ENCODE peak calls at places on chromosomes 11 and 22, in six cellular contexts. One of them, this sample, is unnamed.

GRCh38 chr11:44912270-44912987 is 38.3 kb downstream of the TP53I11 start:
- DNase-seq in bronchial epithelial cell: no peak
- DNase-seq in stimulated activated CD8-positive, alpha-beta memory T cell treated with anti-CD3 and anti-CD28 coated beads, Interleukin-12 subunit alpha, Interleukin-12 subunit beta, amount 100 ng/mL, for 4 hours: no peak
- DNase-seq in EH: no peak
- DNase-seq in IMR-90: no peak
- DNase-seq in non-pigmented ciliary epithelial cell: no peak
- DNase-seq in this sample: no peak

GRCh38 chr11:117443269-117444186 is 115.9 kb downstream of the CEP164 start:
- DNase-seq in bronchial epithelial cell: no peak
- DNase-seq in stimulated activated CD8-positive, alpha-beta memory T cell treated with anti-CD3 and anti-CD28 coated beads, Interleukin-12 subunit alpha, Interleukin-12 subunit beta, amount 100 ng/mL, for 4 hours: no peak
- DNase-seq in EH: peak
- DNase-seq in IMR-90: peak
- DNase-seq in non-pigmented ciliary epithelial cell: peak
- DNase-seq in this sample: peak

GRCh38 chr22:27962268-27963191 is 43.5 kb upstream of the PITPNB start:
- DNase-seq in bronchial epithelial cell: no peak
- DNase-seq in stimulated activated CD8-positive, alpha-beta memory T cell treated with anti-CD3 and anti-CD28 coated beads, Interleukin-12 subunit alpha, Interleukin-12 subunit beta, amount 100 ng/mL, for 4 hours: no peak
- DNase-seq in EH: peak
- DNase-seq in IMR-90: peak
- DNase-seq in non-pigmented ciliary epithelial cell: no peak
- DNase-seq in this sample: no peak

GRCh38 chr22:17218341-17218740 is 894 bp downstream of the ADA2 start:
- DNase-seq in bronchial epithelial cell: no peak
- DNase-seq in stimulated activated CD8-positive, alpha-beta memory T cell treated with anti-CD3 and anti-CD28 coated beads, Interleukin-12 subunit alpha, Interleukin-12 subunit beta, amount 100 ng/mL, for 4 hours: no peak
- DNase-seq in EH: no peak
- DNase-seq in IMR-90: no peak
- DNase-seq in non-pigmented ciliary epithelial cell: no peak
- DNase-seq in this sample: no peak

GRCh38 chr11:107014871-107015270 is 3.4 kb downstream of the GUCY1A2 start:
- DNase-seq in bronchial epithelial cell: peak
- DNase-seq in stimulated activated CD8-positive, alpha-beta memory T cell treated with anti-CD3 and anti-CD28 coated beads, Interleukin-12 subunit alpha, Interleukin-12 subunit beta, amount 100 ng/mL, for 4 hours: no peak
- DNase-seq in EH: peak
- DNase-seq in IMR-90: no peak
- DNase-seq in non-pigmented ciliary epithelial cell: no peak
- DNase-seq in this sample: no peak

GRCh38 chr11:66906077-66906929 is 49.4 kb downstream of the LRFN4 start:
- DNase-seq in bronchial epithelial cell: peak
- DNase-seq in stimulated activated CD8-positive, alpha-beta memory T cell treated with anti-CD3 and anti-CD28 coated beads, Interleukin-12 subunit alpha, Interleukin-12 subunit beta, amount 100 ng/mL, for 4 hours: no peak
- DNase-seq in EH: no peak
- DNase-seq in IMR-90: peak
- DNase-seq in non-pigmented ciliary epithelial cell: no peak
- DNase-seq in this sample: no peak

GRCh38 chr11:8338138-8338537 is 74.5 kb upstream of the LMO1 start:
- DNase-seq in bronchial epithelial cell: no peak
- DNase-seq in stimulated activated CD8-positive, alpha-beta memory T cell treated with anti-CD3 and anti-CD28 coated beads, Interleukin-12 subunit alpha, Interleukin-12 subunit beta, amount 100 ng/mL, for 4 hours: no peak
- DNase-seq in EH: peak
- DNase-seq in IMR-90: peak
- DNase-seq in non-pigmented ciliary epithelial cell: no peak
- DNase-seq in this sample: peak

GRCh38 chr11:65412271-65413076 is 10.1 kb upstream of the NEAT1 start:
- DNase-seq in bronchial epithelial cell: no peak
- DNase-seq in stimulated activated CD8-positive, alpha-beta memory T cell treated with anti-CD3 and anti-CD28 coated beads, Interleukin-12 subunit alpha, Interleukin-12 subunit beta, amount 100 ng/mL, for 4 hours: no peak
- DNase-seq in EH: no peak
- DNase-seq in IMR-90: no peak
- DNase-seq in non-pigmented ciliary epithelial cell: no peak
- DNase-seq in this sample: no peak

GRCh38 chr22:20001082-20001638 is 15.5 kb downstream of the ARVCF start:
- DNase-seq in bronchial epithelial cell: no peak
- DNase-seq in stimulated activated CD8-positive, alpha-beta memory T cell treated with anti-CD3 and anti-CD28 coated beads, Interleukin-12 subunit alpha, Interleukin-12 subunit beta, amount 100 ng/mL, for 4 hours: no peak
- DNase-seq in EH: no peak
- DNase-seq in IMR-90: peak
- DNase-seq in non-pigmented ciliary epithelial cell: no peak
- DNase-seq in this sample: no peak

GRCh38 chr22:28017859-28018258 is 98.8 kb upstream of the PITPNB start:
- DNase-seq in bronchial epithelial cell: no peak
- DNase-seq in stimulated activated CD8-positive, alpha-beta memory T cell treated with anti-CD3 and anti-CD28 coated beads, Interleukin-12 subunit alpha, Interleukin-12 subunit beta, amount 100 ng/mL, for 4 hours: no peak
- DNase-seq in EH: no peak
- DNase-seq in IMR-90: no peak
- DNase-seq in non-pigmented ciliary epithelial cell: no peak
- DNase-seq in this sample: no peak

GRCh38 chr11:73321342-73322110 is 13.4 kb downstream of the ARHGEF17 start:
- DNase-seq in bronchial epithelial cell: no peak
- DNase-seq in stimulated activated CD8-positive, alpha-beta memory T cell treated with anti-CD3 and anti-CD28 coated beads, Interleukin-12 subunit alpha, Interleukin-12 subunit beta, amount 100 ng/mL, for 4 hours: no peak
- DNase-seq in EH: peak
- DNase-seq in IMR-90: peak
- DNase-seq in non-pigmented ciliary epithelial cell: no peak
- DNase-seq in this sample: peak

GRCh38 chr11:38143852-38144251 is 1545.8 kb upstream of the RAG2 start:
- DNase-seq in bronchial epithelial cell: no peak
- DNase-seq in stimulated activated CD8-positive, alpha-beta memory T cell treated with anti-CD3 and anti-CD28 coated beads, Interleukin-12 subunit alpha, Interleukin-12 subunit beta, amount 100 ng/mL, for 4 hours: no peak
- DNase-seq in EH: no peak
- DNase-seq in IMR-90: no peak
- DNase-seq in non-pigmented ciliary epithelial cell: no peak
- DNase-seq in this sample: no peak

GRCh38 chr22:47654922-47655451 is 892.5 kb downstream of the TBC1D22A start:
- DNase-seq in bronchial epithelial cell: no peak
- DNase-seq in stimulated activated CD8-positive, alpha-beta memory T cell treated with anti-CD3 and anti-CD28 coated beads, Interleukin-12 subunit alpha, Interleukin-12 subunit beta, amount 100 ng/mL, for 4 hours: no peak
- DNase-seq in EH: no peak
- DNase-seq in IMR-90: no peak
- DNase-seq in non-pigmented ciliary epithelial cell: no peak
- DNase-seq in this sample: peak

GRCh38 chr11:117117681-117118080 is 19.5 kb upstream of the SIK3 start:
- DNase-seq in bronchial epithelial cell: no peak
- DNase-seq in stimulated activated CD8-positive, alpha-beta memory T cell treated with anti-CD3 and anti-CD28 coated beads, Interleukin-12 subunit alpha, Interleukin-12 subunit beta, amount 100 ng/mL, for 4 hours: no peak
- DNase-seq in EH: no peak
- DNase-seq in IMR-90: no peak
- DNase-seq in non-pigmented ciliary epithelial cell: no peak
- DNase-seq in this sample: no peak

GRCh38 chr11:4514196-4514595 is 30.8 kb upstream of the OR52M1 start:
- DNase-seq in bronchial epithelial cell: no peak
- DNase-seq in stimulated activated CD8-positive, alpha-beta memory T cell treated with anti-CD3 and anti-CD28 coated beads, Interleukin-12 subunit alpha, Interleukin-12 subunit beta, amount 100 ng/mL, for 4 hours: no peak
- DNase-seq in EH: no peak
- DNase-seq in IMR-90: no peak
- DNase-seq in non-pigmented ciliary epithelial cell: no peak
- DNase-seq in this sample: no peak

GRCh38 chr11:47412152-47412746 is 3.9 kb downstream of the SLC39A13 start:
- DNase-seq in bronchial epithelial cell: no peak
- DNase-seq in stimulated activated CD8-positive, alpha-beta memory T cell treated with anti-CD3 and anti-CD28 coated beads, Interleukin-12 subunit alpha, Interleukin-12 subunit beta, amount 100 ng/mL, for 4 hours: no peak
- DNase-seq in EH: peak
- DNase-seq in IMR-90: peak
- DNase-seq in non-pigmented ciliary epithelial cell: no peak
- DNase-seq in this sample: no peak

This sample was measured in DMS79 treated with DMSO at 0.1 percent for 48 hours.